ENCODE peak calls at places on chromosomes 13 and 19, in nine cellular contexts. W is NCI-H1436; Z is ELF-1; V is neural crest cell; O is AML-193; D is AG08395; B is glomerular endothelial cell; S is stimulated activated CD8-positive, alpha-beta memory T cell treated with anti-CD3 and anti-CD28 coated beads, Interleukin-15, amount 100 ng/mL, for 1 hour; Q is frontal cortex. X is an unnamed sample.

GRCh38 chr19:56091751-56092546 is 29.1 kb downstream of the ZNF787 start:
- DNase-seq in W (peak), Z (no peak), V (no peak), O (no peak), D (no peak), B (no peak), S (no peak), Q (no peak), X (no peak)

GRCh38 chr13:104962411-104962810 is 1573.1 kb downstream of the EFNB2 start:
- DNase-seq in W (no peak), Z (no peak), V (no peak), O (no peak), D (no peak), B (no peak), S (no peak), Q (no peak), X (no peak)

GRCh38 chr19:17784201-17785008 is 10.5 kb upstream of the B3GNT3 start:
- DNase-seq in W (peak), Z (peak), V (peak), O (peak), D (peak), B (no peak), S (peak), Q (peak), X (peak)

GRCh38 chr13:114105351-114106225 is 26.8 kb downstream of the RASA3 start:
- DNase-seq in W (no peak), Z (peak), V (no peak), O (no peak), D (no peak), B (no peak), S (no peak), Q (no peak), X (peak)

GRCh38 chr19:57338798-57339378 is 12.2 kb upstream of the ZNF304 start:
- DNase-seq in W (no peak), Z (no peak), V (no peak), O (no peak), D (peak), B (no peak), S (no peak), Q (no peak), X (no peak)

GRCh38 chr13:51070005-51070649 is 40.9 kb downstream of the C13orf42 start:
- DNase-seq in W (peak), Z (peak), V (peak), O (peak), D (peak), B (peak), S (peak), Q (peak), X (peak)

GRCh38 chr13:97879646-97880297 is 73.7 kb upstream of the IPO5 start:
- DNase-seq in W (no peak), Z (peak), V (no peak), O (no peak), D (peak), B (peak), S (no peak), Q (no peak), X (no peak)

GRCh38 chr19:40726279-40726678 is 9.4 kb downstream of the ITPKC start:
- DNase-seq in W (no peak), Z (no peak), V (no peak), O (no peak), D (no peak), B (no peak), S (no peak), Q (no peak), X (peak)

GRCh38 chr13:67023088-67023893 is 206.8 kb downstream of the PCDH9 start:
- DNase-seq in W (no peak), Z (no peak), V (no peak), O (no peak), D (peak), B (no peak), S (no peak), Q (no peak), X (no peak)

GRCh38 chr19:46603752-46604241 is 2.7 kb downstream of the CALM3 start:
- DNase-seq in W (no peak), Z (no peak), V (no peak), O (no peak), D (no peak), B (no peak), S (no peak), Q (peak), X (no peak)

GRCh38 chr19:54463531-54464043 is at the start of gene LENG9:
- DNase-seq in W (peak), Z (no peak), V (peak), O (peak), D (peak), B (peak), S (peak), Q (peak), X (peak)

GRCh38 chr13:49297338-49297737 is 49.6 kb downstream of the CDADC1 start:
- DNase-seq in W (no peak), Z (no peak), V (no peak), O (no peak), D (no peak), B (no peak), S (no peak), Q (no peak), X (no peak)

GRCh38 chr13:24063281-24063851 is 97.2 kb upstream of the SPATA13 start:
- DNase-seq in W (no peak), Z (no peak), V (no peak), O (no peak), D (no peak), B (no peak), S (no peak), Q (no peak), X (no peak)

X was measured in MV-4-11.